ENCODE peak calls at places on chromosomes 2 and 18, in four cellular contexts. U is NCI-H1105 treated with DMSO at 0.1 percent for 48 hours, M is left kidney, Q is posterior vena cava. G is an unnamed sample.

GRCh38 chr2:150479075-150479915 is 8.2 kb downstream of the RND3 start:
- DNase-seq in M (no peak), Q (no peak), U (no peak), G (no peak)

GRCh38 chr18:34121157-34121807 is 103.4 kb downstream of the NOL4 start:
- DNase-seq in Q (no peak), U (peak), M (peak), G (no peak)

GRCh38 chr2:4134881-4135565 is 431.6 kb downstream of the DCDC2C start:
- DNase-seq in Q (no peak), U (no peak), M (peak), G (no peak)

GRCh38 chr18:56888978-56889377 is 237.8 kb downstream of the WDR7 start:
- DNase-seq in M (no peak), Q (no peak), U (no peak), G (no peak)

GRCh38 chr18:49023938-49024341 is 73.2 kb upstream of the SMAD7 start:
- DNase-seq in U (no peak), M (no peak), Q (peak), G (no peak)

GRCh38 chr18:59072727-59073421 is 66.8 kb upstream of the SEC11C start:
- DNase-seq in Q (no peak), U (no peak), M (no peak), G (no peak)

GRCh38 chr2:120439637-120440384 is 93.9 kb downstream of the INHBB start:
- DNase-seq in Q (no peak), M (peak), U (no peak), G (no peak)

GRCh38 chr2:7430869-7431641 is 513.8 kb downstream of the RNF144A start:
- DNase-seq in U (no peak), M (peak), Q (peak), G (no peak)

GRCh38 chr2:127024769-127025356 is 82.1 kb downstream of the BIN1 start:
- DNase-seq in Q (no peak), U (no peak), M (peak), G (peak)

GRCh38 chr2:100821255-100821912 is 1.4 kb downstream of the NPAS2 start:
- DNase-seq in M (peak), U (no peak), Q (no peak), G (no peak)

GRCh38 chr2:114056294-114057143 is 166.6 kb downstream of the ACTR3 start:
- DNase-seq in U (no peak), Q (no peak), M (no peak), G (no peak)

GRCh38 chr18:59189746-59190145 is 30.2 kb upstream of the GRP start:
- DNase-seq in M (no peak), U (no peak), Q (no peak), G (no peak)

GRCh38 chr2:157327621-157328102 is 2.0 kb upstream of the ERMN start:
- DNase-seq in U (peak), M (peak), Q (peak), G (peak)

GRCh38 chr2:237207641-237208040 is 122.0 kb downstream of the COPS8 start:
- DNase-seq in U (no peak), Q (peak), M (no peak), G (no peak)

GRCh38 chr2:69143726-69144360 is 130.9 kb downstream of the ANTXR1 start:
- DNase-seq in M (no peak), Q (no peak), U (no peak), G (no peak)

GRCh38 chr2:102317715-102318114 is 6.4 kb downstream of the IL1RL1 start:
- DNase-seq in U (no peak), M (no peak), Q (no peak), G (no peak)

GRCh38 chr18:24333116-24333515 is 64.5 kb downstream of the OSBPL1A start:
- DNase-seq in Q (no peak), U (no peak), M (no peak), G (no peak)

GRCh38 chr2:238091426-238092060 is 8.6 kb upstream of the ESPNL start:
- DNase-seq in U (no peak), M (peak), Q (peak), G (no peak)

GRCh38 chr18:76530391-76530790 is 35.3 kb upstream of the ZNF516 start:
- DNase-seq in U (no peak), M (no peak), Q (no peak), G (no peak)

GRCh38 chr2:237097911-237098702 is 12.4 kb downstream of the COPS8 start:
- DNase-seq in U (no peak), Q (no peak), M (no peak), G (no peak)

GRCh38 chr2:108414256-108414876 is 34.6 kb upstream of the GCC2 start:
- DNase-seq in Q (no peak), M (no peak), U (no peak), G (no peak)

GRCh38 chr2:220504890-220505564 is 877.6 kb downstream of the SLC4A3 start:
- DNase-seq in Q (no peak), U (peak), M (peak), G (no peak)

GRCh38 chr18:59967878-59968277 is 68.1 kb downstream of the PMAIP1 start:
- DNase-seq in U (no peak), Q (no peak), M (no peak), G (no peak)

GRCh38 chr2:197713271-197713670 is 8.1 kb downstream of the MARS2 start:
- DNase-seq in Q (no peak), U (no peak), M (no peak), G (no peak)

GRCh38 chr2:216905649-216906048 is 45.8 kb upstream of the TNP1 start:
- DNase-seq in U (no peak), Q (no peak), M (no peak), G (no peak)

GRCh38 chr2:44668336-44668735 is 273.2 kb upstream of the SIX3 start:
- DNase-seq in U (no peak), Q (no peak), M (no peak), G (no peak)

GRCh38 chr2:168375195-168375798 is 80.8 kb upstream of the CERS6 start:
- DNase-seq in M (no peak), U (no peak), Q (no peak), G (no peak)

GRCh38 chr18:10951631-10952544 is 197.5 kb downstream of the PIEZO2 start:
- DNase-seq in U (no peak), Q (no peak), M (no peak), G (no peak)

G was measured in DMS 273 treated with DMSO at 0.1 percent for 48 hours.